ENCODE peak calls at places on chromosomes 12 and 14, in eight cellular contexts. A is gastroesophageal sphincter; R is RWPE2; G is activated CD8-positive, alpha-beta T cell treated with anti-CD3 and anti-CD28 coated beads for 36 hours; O is left lung; E is pancreas; Y is naive thymus-derived CD4-positive, alpha-beta T cell; C is activated naive CD8-positive, alpha-beta T cell treated with anti-CD3 and anti-CD28 coated beads, Interleukin-2, amount 50 U/mL, for 24 hours. X is an unnamed sample.

GRCh38 chr12:116164976-116165425 is 112.5 kb downstream of the MED13L start:
- ATAC-seq in A (no peak), R (peak), G (peak), O (peak), E (peak), Y (no peak), C (peak), X (peak)

GRCh38 chr14:81986005-81986404 is 452.4 kb upstream of the SEL1L start:
- ATAC-seq in A (no peak), R (no peak), G (no peak), O (no peak), E (no peak), Y (no peak), C (no peak), X (no peak)

GRCh38 chr12:78037707-78038106 is 207.0 kb downstream of the NAV3 start:
- ATAC-seq in A (no peak), R (no peak), G (no peak), O (no peak), E (no peak), Y (no peak), C (no peak), X (no peak)

GRCh38 chr12:20194171-20194570 is 174.2 kb upstream of the PDE3A start:
- ATAC-seq in A (no peak), R (no peak), G (no peak), O (no peak), E (no peak), Y (no peak), C (no peak), X (no peak)

GRCh38 chr12:92650228-92650822 is 52.5 kb upstream of the PLEKHG7 start:
- ATAC-seq in A (no peak), R (no peak), G (no peak), O (no peak), E (no peak), Y (peak), C (no peak), X (peak)

GRCh38 chr12:45223868-45224267 is 8.0 kb downstream of the ANO6 start:
- ATAC-seq in A (no peak), R (no peak), G (no peak), O (no peak), E (no peak), Y (no peak), C (no peak), X (peak)

GRCh38 chr12:11829764-11830194 is 180.3 kb downstream of the ETV6 start:
- ATAC-seq in A (no peak), R (no peak), G (no peak), O (peak), E (peak), Y (no peak), C (no peak), X (no peak)

GRCh38 chr14:68683326-68683725 is 109.5 kb downstream of the ZFP36L1 start:
- ATAC-seq in A (peak), R (no peak), G (no peak), O (no peak), E (no peak), Y (no peak), C (no peak), X (no peak)

GRCh38 chr14:23556700-23557440 is 799 bp downstream of the THTPA start:
- ATAC-seq in A (no peak), R (peak), G (no peak), O (no peak), E (no peak), Y (no peak), C (no peak), X (no peak)

GRCh38 chr12:27732281-27732680 is 21.6 kb downstream of the MRPS35 start:
- ATAC-seq in A (no peak), R (no peak), G (no peak), O (no peak), E (peak), Y (no peak), C (no peak), X (no peak)

GRCh38 chr14:51654549-51654879 is 2.8 kb downstream of the FRMD6 start:
- ATAC-seq in A (no peak), R (no peak), G (no peak), O (no peak), E (no peak), Y (no peak), C (no peak), X (no peak)

GRCh38 chr12:47868552-47869031 is 36.2 kb downstream of the VDR start:
- ATAC-seq in A (no peak), R (no peak), G (no peak), O (peak), E (peak), Y (peak), C (no peak), X (peak)

GRCh38 chr12:89181271-89181920 is 170.9 kb downstream of the DUSP6 start:
- ATAC-seq in A (no peak), R (peak), G (peak), O (peak), E (peak), Y (peak), C (peak), X (peak)

GRCh38 chr12:102300824-102301461 is 103.3 kb upstream of the PMCH start:
- ATAC-seq in A (no peak), R (peak), G (peak), O (peak), E (peak), Y (peak), C (peak), X (peak)

GRCh38 chr12:104596128-104596799 is 139.5 kb downstream of the CHST11 start:
- ATAC-seq in A (peak), R (peak), G (no peak), O (peak), E (no peak), Y (peak), C (no peak), X (no peak)

GRCh38 chr14:100015251-100015655 is 50.0 kb upstream of the EVL start:
- ATAC-seq in A (no peak), R (no peak), G (no peak), O (peak), E (peak), Y (no peak), C (no peak), X (no peak)

GRCh38 chr12:123119808-123120207 is 31.1 kb downstream of the PITPNM2 start:
- ATAC-seq in A (no peak), R (no peak), G (peak), O (no peak), E (no peak), Y (peak), C (peak), X (peak)

GRCh38 chr14:22671622-22672021 is 27.5 kb upstream of the OR6J1 start:
- ATAC-seq in A (no peak), R (no peak), G (no peak), O (no peak), E (no peak), Y (no peak), C (peak), X (peak)

GRCh38 chr14:105490318-105490571 is 801 bp upstream of the TEDC1 start:
- ATAC-seq in A (peak), R (no peak), G (peak), O (peak), E (peak), Y (no peak), C (no peak), X (peak)

GRCh38 chr12:72053604-72054003 is 115.0 kb downstream of the TPH2 start:
- ATAC-seq in A (no peak), R (no peak), G (no peak), O (peak), E (peak), Y (no peak), C (no peak), X (no peak)

GRCh38 chr12:11321980-11322379 is 11.7 kb upstream of the PRB4 start:
- ATAC-seq in A (no peak), R (no peak), G (no peak), O (peak), E (no peak), Y (no peak), C (no peak), X (no peak)

GRCh38 chr14:79856357-79856756 is 354.9 kb downstream of the DIO2 start:
- ATAC-seq in A (no peak), R (no peak), G (no peak), O (no peak), E (no peak), Y (no peak), C (no peak), X (no peak)

X was measured in activated T-helper 17 cell treated with anti-CD3 and anti-CD28 coated beads, Interleukin-2, amount 50 U/mL, for 72 hours.